ENCODE peak calls at places on chromosomes 2 and 18, in nine cellular contexts. One of them, this sample, is unnamed.

GRCh38 chr2:133970641-133971040 is 283.2 kb upstream of the MGAT5 start:
- DNase-seq in ovary: no peak
- DNase-seq in activated T-cell treated with anti-CD3 and anti-CD28 coated beads for 1 hour: no peak
- DNase-seq in fibroblast of the conjunctiva: no peak
- DNase-seq in right cardiac atrium: no peak
- DNase-seq in neural crest cell: no peak
- DNase-seq in HT1080: no peak
- DNase-seq in stimulated activated CD8-positive, alpha-beta memory T cell treated with anti-CD3 and anti-CD28 coated beads, Interleukin-2, amount 100 ng/mL, for 48 hours: no peak
- DNase-seq in effector CD8-positive, alpha-beta T cell: no peak
- DNase-seq in this sample: no peak

GRCh38 chr2:179298666-179299065 is 34.0 kb upstream of the SESTD1 start:
- DNase-seq in ovary: no peak
- DNase-seq in right cardiac atrium: no peak
- DNase-seq in fibroblast of the conjunctiva: no peak
- DNase-seq in activated T-cell treated with anti-CD3 and anti-CD28 coated beads for 1 hour: no peak
- DNase-seq in HT1080: no peak
- DNase-seq in effector CD8-positive, alpha-beta T cell: no peak
- DNase-seq in stimulated activated CD8-positive, alpha-beta memory T cell treated with anti-CD3 and anti-CD28 coated beads, Interleukin-2, amount 100 ng/mL, for 48 hours: no peak
- DNase-seq in neural crest cell: no peak
- DNase-seq in this sample: no peak

GRCh38 chr2:160411955-160412354 is 81.7 kb downstream of the RBMS1 start:
- DNase-seq in ovary: no peak
- DNase-seq in fibroblast of the conjunctiva: no peak
- DNase-seq in stimulated activated CD8-positive, alpha-beta memory T cell treated with anti-CD3 and anti-CD28 coated beads, Interleukin-2, amount 100 ng/mL, for 48 hours: no peak
- DNase-seq in effector CD8-positive, alpha-beta T cell: no peak
- DNase-seq in activated T-cell treated with anti-CD3 and anti-CD28 coated beads for 1 hour: no peak
- DNase-seq in neural crest cell: no peak
- DNase-seq in HT1080: no peak
- DNase-seq in right cardiac atrium: no peak
- DNase-seq in this sample: no peak

GRCh38 chr18:76977681-76978234 is 154.8 kb downstream of the MBP start:
- DNase-seq in neural crest cell: no peak
- DNase-seq in stimulated activated CD8-positive, alpha-beta memory T cell treated with anti-CD3 and anti-CD28 coated beads, Interleukin-2, amount 100 ng/mL, for 48 hours: no peak
- DNase-seq in HT1080: no peak
- DNase-seq in ovary: no peak
- DNase-seq in effector CD8-positive, alpha-beta T cell: no peak
- DNase-seq in right cardiac atrium: no peak
- DNase-seq in activated T-cell treated with anti-CD3 and anti-CD28 coated beads for 1 hour: no peak
- DNase-seq in fibroblast of the conjunctiva: no peak
- DNase-seq in this sample: no peak

GRCh38 chr2:160869411-160869810 is 290.8 kb upstream of the TANK start:
- DNase-seq in activated T-cell treated with anti-CD3 and anti-CD28 coated beads for 1 hour: no peak
- DNase-seq in stimulated activated CD8-positive, alpha-beta memory T cell treated with anti-CD3 and anti-CD28 coated beads, Interleukin-2, amount 100 ng/mL, for 48 hours: no peak
- DNase-seq in right cardiac atrium: no peak
- DNase-seq in HT1080: peak; percentile 80
- DNase-seq in fibroblast of the conjunctiva: peak; percentile 97
- DNase-seq in effector CD8-positive, alpha-beta T cell: no peak
- DNase-seq in ovary: no peak
- DNase-seq in neural crest cell: no peak
- DNase-seq in this sample: no peak

GRCh38 chr2:28976584-28976983 is 4.5 kb upstream of the TOGARAM2 start:
- DNase-seq in effector CD8-positive, alpha-beta T cell: no peak
- DNase-seq in fibroblast of the conjunctiva: no peak
- DNase-seq in stimulated activated CD8-positive, alpha-beta memory T cell treated with anti-CD3 and anti-CD28 coated beads, Interleukin-2, amount 100 ng/mL, for 48 hours: no peak
- DNase-seq in ovary: no peak
- DNase-seq in activated T-cell treated with anti-CD3 and anti-CD28 coated beads for 1 hour: no peak
- DNase-seq in HT1080: peak; percentile 88
- DNase-seq in right cardiac atrium: peak; percentile 51
- DNase-seq in neural crest cell: no peak
- DNase-seq in this sample: no peak

GRCh38 chr2:11213090-11213638 is 57.9 kb downstream of the SLC66A3 start:
- DNase-seq in right cardiac atrium: no peak
- DNase-seq in ovary: no peak
- DNase-seq in fibroblast of the conjunctiva: no peak
- DNase-seq in activated T-cell treated with anti-CD3 and anti-CD28 coated beads for 1 hour: no peak
- DNase-seq in stimulated activated CD8-positive, alpha-beta memory T cell treated with anti-CD3 and anti-CD28 coated beads, Interleukin-2, amount 100 ng/mL, for 48 hours: no peak
- DNase-seq in HT1080: no peak
- DNase-seq in effector CD8-positive, alpha-beta T cell: no peak
- DNase-seq in neural crest cell: no peak
- DNase-seq in this sample: no peak

GRCh38 chr18:13256444-13257305 is 38.1 kb downstream of the LDLRAD4 start:
- DNase-seq in ovary: no peak
- DNase-seq in effector CD8-positive, alpha-beta T cell: no peak
- DNase-seq in fibroblast of the conjunctiva: no peak
- DNase-seq in HT1080: no peak
- DNase-seq in activated T-cell treated with anti-CD3 and anti-CD28 coated beads for 1 hour: no peak
- DNase-seq in neural crest cell: no peak
- DNase-seq in right cardiac atrium: no peak
- DNase-seq in stimulated activated CD8-positive, alpha-beta memory T cell treated with anti-CD3 and anti-CD28 coated beads, Interleukin-2, amount 100 ng/mL, for 48 hours: no peak
- DNase-seq in this sample: no peak

GRCh38 chr2:69594341-69594740 is 49.2 kb downstream of the AAK1 start:
- DNase-seq in activated T-cell treated with anti-CD3 and anti-CD28 coated beads for 1 hour: no peak
- DNase-seq in HT1080: no peak
- DNase-seq in stimulated activated CD8-positive, alpha-beta memory T cell treated with anti-CD3 and anti-CD28 coated beads, Interleukin-2, amount 100 ng/mL, for 48 hours: no peak
- DNase-seq in effector CD8-positive, alpha-beta T cell: no peak
- DNase-seq in right cardiac atrium: no peak
- DNase-seq in neural crest cell: no peak
- DNase-seq in fibroblast of the conjunctiva: no peak
- DNase-seq in ovary: no peak
- DNase-seq in this sample: no peak

GRCh38 chr2:232574674-232575403 is 24.4 kb downstream of the EIF4E2 start:
- DNase-seq in neural crest cell: no peak
- DNase-seq in effector CD8-positive, alpha-beta T cell: no peak
- DNase-seq in HT1080: no peak
- DNase-seq in fibroblast of the conjunctiva: no peak
- DNase-seq in ovary: no peak
- DNase-seq in activated T-cell treated with anti-CD3 and anti-CD28 coated beads for 1 hour: no peak
- DNase-seq in stimulated activated CD8-positive, alpha-beta memory T cell treated with anti-CD3 and anti-CD28 coated beads, Interleukin-2, amount 100 ng/mL, for 48 hours: no peak
- DNase-seq in right cardiac atrium: no peak
- DNase-seq in this sample: no peak

GRCh38 chr2:38074775-38075435 is 1.0 kb downstream of the CYP1B1 start:
- DNase-seq in fibroblast of the conjunctiva: no peak
- DNase-seq in HT1080: no peak
- DNase-seq in activated T-cell treated with anti-CD3 and anti-CD28 coated beads for 1 hour: no peak
- DNase-seq in ovary: peak; percentile 43
- DNase-seq in right cardiac atrium: peak; percentile 82
- DNase-seq in stimulated activated CD8-positive, alpha-beta memory T cell treated with anti-CD3 and anti-CD28 coated beads, Interleukin-2, amount 100 ng/mL, for 48 hours: no peak
- DNase-seq in effector CD8-positive, alpha-beta T cell: no peak
- DNase-seq in neural crest cell: peak; percentile 12
- DNase-seq in this sample: no peak

GRCh38 chr18:29874519-29875098 is 1167.9 kb downstream of the DSC3 start:
- DNase-seq in neural crest cell: peak; percentile 23
- DNase-seq in ovary: no peak
- DNase-seq in effector CD8-positive, alpha-beta T cell: no peak
- DNase-seq in right cardiac atrium: no peak
- DNase-seq in fibroblast of the conjunctiva: peak; percentile 2
- DNase-seq in HT1080: peak; percentile 44
- DNase-seq in stimulated activated CD8-positive, alpha-beta memory T cell treated with anti-CD3 and anti-CD28 coated beads, Interleukin-2, amount 100 ng/mL, for 48 hours: no peak
- DNase-seq in activated T-cell treated with anti-CD3 and anti-CD28 coated beads for 1 hour: no peak
- DNase-seq in this sample: no peak

GRCh38 chr2:69139778-69140177 is 126.8 kb downstream of the ANTXR1 start:
- DNase-seq in ovary: no peak
- DNase-seq in activated T-cell treated with anti-CD3 and anti-CD28 coated beads for 1 hour: no peak
- DNase-seq in HT1080: no peak
- DNase-seq in right cardiac atrium: no peak
- DNase-seq in stimulated activated CD8-positive, alpha-beta memory T cell treated with anti-CD3 and anti-CD28 coated beads, Interleukin-2, amount 100 ng/mL, for 48 hours: no peak
- DNase-seq in fibroblast of the conjunctiva: no peak
- DNase-seq in effector CD8-positive, alpha-beta T cell: no peak
- DNase-seq in neural crest cell: no peak
- DNase-seq in this sample: no peak

GRCh38 chr2:173523497-173523896 is 168.8 kb downstream of the CDCA7 start:
- DNase-seq in fibroblast of the conjunctiva: no peak
- DNase-seq in right cardiac atrium: no peak
- DNase-seq in stimulated activated CD8-positive, alpha-beta memory T cell treated with anti-CD3 and anti-CD28 coated beads, Interleukin-2, amount 100 ng/mL, for 48 hours: no peak
- DNase-seq in effector CD8-positive, alpha-beta T cell: no peak
- DNase-seq in HT1080: no peak
- DNase-seq in activated T-cell treated with anti-CD3 and anti-CD28 coated beads for 1 hour: no peak
- DNase-seq in neural crest cell: no peak
- DNase-seq in ovary: no peak
- DNase-seq in this sample: no peak

GRCh38 chr18:35641916-35642315 is 60.4 kb downstream of the GALNT1 start:
- DNase-seq in stimulated activated CD8-positive, alpha-beta memory T cell treated with anti-CD3 and anti-CD28 coated beads, Interleukin-2, amount 100 ng/mL, for 48 hours: no peak
- DNase-seq in right cardiac atrium: no peak
- DNase-seq in activated T-cell treated with anti-CD3 and anti-CD28 coated beads for 1 hour: no peak
- DNase-seq in ovary: no peak
- DNase-seq in effector CD8-positive, alpha-beta T cell: no peak
- DNase-seq in neural crest cell: no peak
- DNase-seq in fibroblast of the conjunctiva: no peak
- DNase-seq in HT1080: no peak
- DNase-seq in this sample: no peak

GRCh38 chr18:5601188-5601624 is 57.4 kb upstream of the EPB41L3 start:
- DNase-seq in fibroblast of the conjunctiva: no peak
- DNase-seq in ovary: no peak
- DNase-seq in effector CD8-positive, alpha-beta T cell: no peak
- DNase-seq in HT1080: no peak
- DNase-seq in right cardiac atrium: no peak
- DNase-seq in stimulated activated CD8-positive, alpha-beta memory T cell treated with anti-CD3 and anti-CD28 coated beads, Interleukin-2, amount 100 ng/mL, for 48 hours: no peak
- DNase-seq in activated T-cell treated with anti-CD3 and anti-CD28 coated beads for 1 hour: no peak
- DNase-seq in neural crest cell: no peak
- DNase-seq in this sample: no peak

GRCh38 chr2:225466891-225467604 is 67.5 kb downstream of the NYAP2 start:
- DNase-seq in stimulated activated CD8-positive, alpha-beta memory T cell treated with anti-CD3 and anti-CD28 coated beads, Interleukin-2, amount 100 ng/mL, for 48 hours: no peak
- DNase-seq in ovary: no peak
- DNase-seq in fibroblast of the conjunctiva: no peak
- DNase-seq in effector CD8-positive, alpha-beta T cell: no peak
- DNase-seq in neural crest cell: no peak
- DNase-seq in right cardiac atrium: no peak
- DNase-seq in activated T-cell treated with anti-CD3 and anti-CD28 coated beads for 1 hour: no peak
- DNase-seq in HT1080: peak; percentile 23
- DNase-seq in this sample: no peak

GRCh38 chr18:22221350-22221749 is 52.0 kb downstream of the GATA6 start:
- DNase-seq in fibroblast of the conjunctiva: no peak
- DNase-seq in effector CD8-positive, alpha-beta T cell: no peak
- DNase-seq in neural crest cell: no peak
- DNase-seq in HT1080: no peak
- DNase-seq in ovary: no peak
- DNase-seq in activated T-cell treated with anti-CD3 and anti-CD28 coated beads for 1 hour: no peak
- DNase-seq in right cardiac atrium: no peak
- DNase-seq in stimulated activated CD8-positive, alpha-beta memory T cell treated with anti-CD3 and anti-CD28 coated beads, Interleukin-2, amount 100 ng/mL, for 48 hours: no peak
- DNase-seq in this sample: no peak

GRCh38 chr2:48248251-48248933 is 281.6 kb upstream of the STON1 start:
- DNase-seq in stimulated activated CD8-positive, alpha-beta memory T cell treated with anti-CD3 and anti-CD28 coated beads, Interleukin-2, amount 100 ng/mL, for 48 hours: no peak
- DNase-seq in effector CD8-positive, alpha-beta T cell: no peak
- DNase-seq in neural crest cell: no peak
- DNase-seq in fibroblast of the conjunctiva: peak; percentile 60
- DNase-seq in HT1080: peak; percentile 89
- DNase-seq in ovary: no peak
- DNase-seq in activated T-cell treated with anti-CD3 and anti-CD28 coated beads for 1 hour: no peak
- DNase-seq in right cardiac atrium: no peak
- DNase-seq in this sample: peak; percentile 87

GRCh38 chr2:165874445-165875039 is 79.0 kb downstream of the TTC21B start:
- DNase-seq in effector CD8-positive, alpha-beta T cell: no peak
- DNase-seq in activated T-cell treated with anti-CD3 and anti-CD28 coated beads for 1 hour: no peak
- DNase-seq in neural crest cell: no peak
- DNase-seq in right cardiac atrium: no peak
- DNase-seq in HT1080: peak; percentile 54
- DNase-seq in fibroblast of the conjunctiva: peak; percentile 51
- DNase-seq in stimulated activated CD8-positive, alpha-beta memory T cell treated with anti-CD3 and anti-CD28 coated beads, Interleukin-2, amount 100 ng/mL, for 48 hours: no peak
- DNase-seq in ovary: no peak
- DNase-seq in this sample: peak; percentile 45

GRCh38 chr18:59715966-59716369 is 18.7 kb upstream of the CCBE1 start:
- DNase-seq in neural crest cell: no peak
- DNase-seq in right cardiac atrium: no peak
- DNase-seq in activated T-cell treated with anti-CD3 and anti-CD28 coated beads for 1 hour: no peak
- DNase-seq in ovary: no peak
- DNase-seq in fibroblast of the conjunctiva: peak; percentile 74
- DNase-seq in HT1080: peak; percentile 96
- DNase-seq in stimulated activated CD8-positive, alpha-beta memory T cell treated with anti-CD3 and anti-CD28 coated beads, Interleukin-2, amount 100 ng/mL, for 48 hours: no peak
- DNase-seq in effector CD8-positive, alpha-beta T cell: no peak
- DNase-seq in this sample: no peak

GRCh38 chr2:115414461-115414860 is 972.0 kb downstream of the DPP10 start:
- DNase-seq in ovary: no peak
- DNase-seq in HT1080: no peak
- DNase-seq in effector CD8-positive, alpha-beta T cell: no peak
- DNase-seq in fibroblast of the conjunctiva: no peak
- DNase-seq in activated T-cell treated with anti-CD3 and anti-CD28 coated beads for 1 hour: no peak
- DNase-seq in right cardiac atrium: no peak
- DNase-seq in stimulated activated CD8-positive, alpha-beta memory T cell treated with anti-CD3 and anti-CD28 coated beads, Interleukin-2, amount 100 ng/mL, for 48 hours: no peak
- DNase-seq in neural crest cell: no peak
- DNase-seq in this sample: no peak

GRCh38 chr2:237695201-237695780 is 67.9 kb downstream of the LRRFIP1 start:
- DNase-seq in ovary: no peak
- DNase-seq in stimulated activated CD8-positive, alpha-beta memory T cell treated with anti-CD3 and anti-CD28 coated beads, Interleukin-2, amount 100 ng/mL, for 48 hours: no peak
- DNase-seq in right cardiac atrium: no peak
- DNase-seq in fibroblast of the conjunctiva: peak; percentile 85
- DNase-seq in HT1080: peak; percentile 96
- DNase-seq in effector CD8-positive, alpha-beta T cell: no peak
- DNase-seq in neural crest cell: no peak
- DNase-seq in activated T-cell treated with anti-CD3 and anti-CD28 coated beads for 1 hour: no peak
- DNase-seq in this sample: no peak

GRCh38 chr2:34912084-34912483 is 1313.0 kb upstream of the FAM98A start:
- DNase-seq in effector CD8-positive, alpha-beta T cell: no peak
- DNase-seq in stimulated activated CD8-positive, alpha-beta memory T cell treated with anti-CD3 and anti-CD28 coated beads, Interleukin-2, amount 100 ng/mL, for 48 hours: no peak
- DNase-seq in activated T-cell treated with anti-CD3 and anti-CD28 coated beads for 1 hour: no peak
- DNase-seq in right cardiac atrium: no peak
- DNase-seq in neural crest cell: no peak
- DNase-seq in fibroblast of the conjunctiva: no peak
- DNase-seq in HT1080: no peak
- DNase-seq in ovary: no peak
- DNase-seq in this sample: no peak

GRCh38 chr2:9163306-9164111 is 43.1 kb upstream of the ASAP2 start:
- DNase-seq in neural crest cell: no peak
- DNase-seq in right cardiac atrium: no peak
- DNase-seq in effector CD8-positive, alpha-beta T cell: no peak
- DNase-seq in fibroblast of the conjunctiva: no peak
- DNase-seq in activated T-cell treated with anti-CD3 and anti-CD28 coated beads for 1 hour: no peak
- DNase-seq in HT1080: peak; percentile 31
- DNase-seq in stimulated activated CD8-positive, alpha-beta memory T cell treated with anti-CD3 and anti-CD28 coated beads, Interleukin-2, amount 100 ng/mL, for 48 hours: no peak
- DNase-seq in ovary: no peak
- DNase-seq in this sample: no peak

GRCh38 chr2:111701266-111701665 is 182.7 kb downstream of the ANAPC1 start:
- DNase-seq in HT1080: peak; percentile 24
- DNase-seq in activated T-cell treated with anti-CD3 and anti-CD28 coated beads for 1 hour: no peak
- DNase-seq in stimulated activated CD8-positive, alpha-beta memory T cell treated with anti-CD3 and anti-CD28 coated beads, Interleukin-2, amount 100 ng/mL, for 48 hours: no peak
- DNase-seq in fibroblast of the conjunctiva: no peak
- DNase-seq in effector CD8-positive, alpha-beta T cell: no peak
- DNase-seq in neural crest cell: no peak
- DNase-seq in ovary: no peak
- DNase-seq in right cardiac atrium: no peak
- DNase-seq in this sample: no peak

GRCh38 chr2:174997110-174997509 is 8.1 kb downstream of the CHN1 start:
- DNase-seq in HT1080: no peak
- DNase-seq in neural crest cell: no peak
- DNase-seq in ovary: no peak
- DNase-seq in stimulated activated CD8-positive, alpha-beta memory T cell treated with anti-CD3 and anti-CD28 coated beads, Interleukin-2, amount 100 ng/mL, for 48 hours: no peak
- DNase-seq in right cardiac atrium: no peak
- DNase-seq in fibroblast of the conjunctiva: no peak
- DNase-seq in effector CD8-positive, alpha-beta T cell: no peak
- DNase-seq in activated T-cell treated with anti-CD3 and anti-CD28 coated beads for 1 hour: no peak
- DNase-seq in this sample: no peak

GRCh38 chr18:65567372-65567771 is 183.4 kb upstream of the CDH7 start:
- DNase-seq in effector CD8-positive, alpha-beta T cell: no peak
- DNase-seq in right cardiac atrium: no peak
- DNase-seq in HT1080: no peak
- DNase-seq in fibroblast of the conjunctiva: no peak
- DNase-seq in activated T-cell treated with anti-CD3 and anti-CD28 coated beads for 1 hour: no peak
- DNase-seq in stimulated activated CD8-positive, alpha-beta memory T cell treated with anti-CD3 and anti-CD28 coated beads, Interleukin-2, amount 100 ng/mL, for 48 hours: no peak
- DNase-seq in ovary: no peak
- DNase-seq in neural crest cell: no peak
- DNase-seq in this sample: peak; percentile 45

GRCh38 chr2:207390302-207391095 is 139.3 kb upstream of the CREB1 start:
- DNase-seq in ovary: no peak
- DNase-seq in effector CD8-positive, alpha-beta T cell: no peak
- DNase-seq in right cardiac atrium: no peak
- DNase-seq in stimulated activated CD8-positive, alpha-beta memory T cell treated with anti-CD3 and anti-CD28 coated beads, Interleukin-2, amount 100 ng/mL, for 48 hours: no peak
- DNase-seq in fibroblast of the conjunctiva: no peak
- DNase-seq in neural crest cell: no peak
- DNase-seq in activated T-cell treated with anti-CD3 and anti-CD28 coated beads for 1 hour: no peak
- DNase-seq in HT1080: no peak
- DNase-seq in this sample: no peak

GRCh38 chr2:170714156-170715061 is 728 bp upstream of the SP5 start:
- DNase-seq in effector CD8-positive, alpha-beta T cell: no peak
- DNase-seq in neural crest cell: peak; percentile 30
- DNase-seq in stimulated activated CD8-positive, alpha-beta memory T cell treated with anti-CD3 and anti-CD28 coated beads, Interleukin-2, amount 100 ng/mL, for 48 hours: no peak
- DNase-seq in ovary: no peak
- DNase-seq in right cardiac atrium: peak; percentile 67
- DNase-seq in fibroblast of the conjunctiva: no peak
- DNase-seq in activated T-cell treated with anti-CD3 and anti-CD28 coated beads for 1 hour: no peak
- DNase-seq in HT1080: no peak
- DNase-seq in this sample: no peak

GRCh38 chr18:48876590-48876989 is 74.2 kb downstream of the SMAD7 start:
- DNase-seq in effector CD8-positive, alpha-beta T cell: no peak
- DNase-seq in right cardiac atrium: no peak
- DNase-seq in ovary: peak; percentile 7
- DNase-seq in stimulated activated CD8-positive, alpha-beta memory T cell treated with anti-CD3 and anti-CD28 coated beads, Interleukin-2, amount 100 ng/mL, for 48 hours: no peak
- DNase-seq in fibroblast of the conjunctiva: no peak
- DNase-seq in neural crest cell: no peak
- DNase-seq in HT1080: no peak
- DNase-seq in activated T-cell treated with anti-CD3 and anti-CD28 coated beads for 1 hour: no peak
- DNase-seq in this sample: no peak